ENCODE peak calls at places on chromosomes 3 and 15, in ten cellular contexts. One of them, this sample, is unnamed.

GRCh38 chr15:33031324-33031736 is 163.2 kb downstream of the FMN1 start:
- DNase-seq in heart right ventricle: no peak
- DNase-seq in upper lobe of left lung: no peak
- DNase-seq in MM.1S: no peak
- DNase-seq in uterus: no peak
- DNase-seq in CD8-positive, alpha-beta memory T cell: no peak
- DNase-seq in stomach: no peak
- DNase-seq in HCT116: no peak
- DNase-seq in lower lobe of right lung: no peak
- DNase-seq in aorta: no peak
- DNase-seq in this sample: no peak

GRCh38 chr3:176906046-176906905 is 291.0 kb downstream of the TBL1XR1 start:
- DNase-seq in heart right ventricle: no peak
- DNase-seq in upper lobe of left lung: no peak
- DNase-seq in MM.1S: no peak
- DNase-seq in uterus: no peak
- DNase-seq in CD8-positive, alpha-beta memory T cell: no peak
- DNase-seq in stomach: no peak
- DNase-seq in HCT116: no peak
- DNase-seq in lower lobe of right lung: no peak
- DNase-seq in aorta: no peak
- DNase-seq in this sample: peak; percentile 68

GRCh38 chr15:81182746-81183402 is 13.8 kb upstream of the IL16 start:
- DNase-seq in heart right ventricle: peak; percentile 18
- DNase-seq in upper lobe of left lung: no peak
- DNase-seq in MM.1S: no peak
- DNase-seq in uterus: no peak
- DNase-seq in CD8-positive, alpha-beta memory T cell: no peak
- DNase-seq in stomach: no peak
- DNase-seq in HCT116: no peak
- DNase-seq in lower lobe of right lung: no peak
- DNase-seq in aorta: peak; percentile 61
- DNase-seq in this sample: no peak

GRCh38 chr3:111695584-111696213 is 100.6 kb upstream of the ZBED2 start:
- DNase-seq in heart right ventricle: no peak
- DNase-seq in upper lobe of left lung: no peak
- DNase-seq in MM.1S: no peak
- DNase-seq in uterus: no peak
- DNase-seq in CD8-positive, alpha-beta memory T cell: no peak
- DNase-seq in stomach: no peak
- DNase-seq in HCT116: no peak
- DNase-seq in lower lobe of right lung: no peak
- DNase-seq in aorta: no peak
- DNase-seq in this sample: no peak

GRCh38 chr15:63605816-63606215 is 8.6 kb downstream of the FBXL22 start:
- DNase-seq in heart right ventricle: no peak
- DNase-seq in upper lobe of left lung: no peak
- DNase-seq in MM.1S: no peak
- DNase-seq in uterus: no peak
- DNase-seq in CD8-positive, alpha-beta memory T cell: peak; percentile 43
- DNase-seq in stomach: no peak
- DNase-seq in HCT116: no peak
- DNase-seq in lower lobe of right lung: no peak
- DNase-seq in aorta: no peak
- DNase-seq in this sample: no peak

GRCh38 chr3:39428745-39429201 is 22.3 kb downstream of the RPSA start:
- DNase-seq in heart right ventricle: peak; percentile 48
- DNase-seq in upper lobe of left lung: peak; percentile 78
- DNase-seq in MM.1S: no peak
- DNase-seq in uterus: no peak
- DNase-seq in CD8-positive, alpha-beta memory T cell: no peak
- DNase-seq in stomach: no peak
- DNase-seq in HCT116: no peak
- DNase-seq in lower lobe of right lung: no peak
- DNase-seq in aorta: no peak
- DNase-seq in this sample: no peak

GRCh38 chr3:137035631-137036030 is 77.8 kb downstream of the IL20RB start:
- DNase-seq in heart right ventricle: no peak
- DNase-seq in upper lobe of left lung: no peak
- DNase-seq in MM.1S: no peak
- DNase-seq in uterus: no peak
- DNase-seq in CD8-positive, alpha-beta memory T cell: no peak
- DNase-seq in stomach: no peak
- DNase-seq in HCT116: peak; percentile 16
- DNase-seq in lower lobe of right lung: no peak
- DNase-seq in aorta: no peak
- DNase-seq in this sample: no peak

GRCh38 chr15:65980824-65981456 is 111.6 kb downstream of the RAB11A start:
- DNase-seq in heart right ventricle: peak; percentile 45
- DNase-seq in upper lobe of left lung: no peak
- DNase-seq in MM.1S: peak; percentile 19
- DNase-seq in uterus: peak; percentile 30
- DNase-seq in CD8-positive, alpha-beta memory T cell: no peak
- DNase-seq in stomach: peak; percentile 81
- DNase-seq in HCT116: peak; percentile 56
- DNase-seq in lower lobe of right lung: peak; percentile 68
- DNase-seq in aorta: peak; percentile 77
- DNase-seq in this sample: peak; percentile 47

GRCh38 chr3:154228561-154229216 is 95.6 kb downstream of the DHX36 start:
- DNase-seq in heart right ventricle: no peak
- DNase-seq in upper lobe of left lung: no peak
- DNase-seq in MM.1S: no peak
- DNase-seq in uterus: no peak
- DNase-seq in CD8-positive, alpha-beta memory T cell: no peak
- DNase-seq in stomach: no peak
- DNase-seq in HCT116: no peak
- DNase-seq in lower lobe of right lung: no peak
- DNase-seq in aorta: no peak
- DNase-seq in this sample: no peak

GRCh38 chr15:78625621-78626280 is 5.0 kb upstream of the CHRNA3 start:
- DNase-seq in heart right ventricle: no peak
- DNase-seq in upper lobe of left lung: no peak
- DNase-seq in MM.1S: no peak
- DNase-seq in uterus: no peak
- DNase-seq in CD8-positive, alpha-beta memory T cell: no peak
- DNase-seq in stomach: peak; percentile 11
- DNase-seq in HCT116: no peak
- DNase-seq in lower lobe of right lung: no peak
- DNase-seq in aorta: no peak
- DNase-seq in this sample: no peak

GRCh38 chr3:62039584-62039983 is 333.8 kb downstream of the FEZF2 start:
- DNase-seq in heart right ventricle: no peak
- DNase-seq in upper lobe of left lung: no peak
- DNase-seq in MM.1S: no peak
- DNase-seq in uterus: no peak
- DNase-seq in CD8-positive, alpha-beta memory T cell: no peak
- DNase-seq in stomach: no peak
- DNase-seq in HCT116: no peak
- DNase-seq in lower lobe of right lung: no peak
- DNase-seq in aorta: no peak
- DNase-seq in this sample: no peak

GRCh38 chr3:14324224-14324944 is 78.0 kb upstream of the SLC6A6 start:
- DNase-seq in heart right ventricle: no peak
- DNase-seq in upper lobe of left lung: no peak
- DNase-seq in MM.1S: no peak
- DNase-seq in uterus: no peak
- DNase-seq in CD8-positive, alpha-beta memory T cell: no peak
- DNase-seq in stomach: no peak
- DNase-seq in HCT116: peak; percentile 19
- DNase-seq in lower lobe of right lung: no peak
- DNase-seq in aorta: no peak
- DNase-seq in this sample: no peak

GRCh38 chr3:11271986-11272904 is at the start of gene ATG7:
- DNase-seq in heart right ventricle: peak; percentile 98
- DNase-seq in upper lobe of left lung: peak; percentile 99
- DNase-seq in MM.1S: peak; percentile 98
- DNase-seq in uterus: peak; percentile 97
- DNase-seq in CD8-positive, alpha-beta memory T cell: peak; percentile 97
- DNase-seq in stomach: peak; percentile 99
- DNase-seq in HCT116: peak; percentile 87
- DNase-seq in lower lobe of right lung: peak; percentile 99
- DNase-seq in aorta: peak; percentile 99
- DNase-seq in this sample: peak; percentile 72

GRCh38 chr3:11276901-11277300 is 4.7 kb downstream of the ATG7 start:
- DNase-seq in heart right ventricle: no peak
- DNase-seq in upper lobe of left lung: no peak
- DNase-seq in MM.1S: no peak
- DNase-seq in uterus: no peak
- DNase-seq in CD8-positive, alpha-beta memory T cell: no peak
- DNase-seq in stomach: no peak
- DNase-seq in HCT116: no peak
- DNase-seq in lower lobe of right lung: no peak
- DNase-seq in aorta: no peak
- DNase-seq in this sample: no peak

GRCh38 chr3:11272913-11273574 is 847 bp downstream of the ATG7 start:
- DNase-seq in heart right ventricle: no peak
- DNase-seq in upper lobe of left lung: no peak
- DNase-seq in MM.1S: no peak
- DNase-seq in uterus: no peak
- DNase-seq in CD8-positive, alpha-beta memory T cell: no peak
- DNase-seq in stomach: no peak
- DNase-seq in HCT116: no peak
- DNase-seq in lower lobe of right lung: no peak
- DNase-seq in aorta: no peak
- DNase-seq in this sample: no peak

GRCh38 chr3:11274743-11275142 is 2.5 kb downstream of the ATG7 start:
- DNase-seq in heart right ventricle: no peak
- DNase-seq in upper lobe of left lung: no peak
- DNase-seq in MM.1S: no peak
- DNase-seq in uterus: no peak
- DNase-seq in CD8-positive, alpha-beta memory T cell: no peak
- DNase-seq in stomach: no peak
- DNase-seq in HCT116: no peak
- DNase-seq in lower lobe of right lung: no peak
- DNase-seq in aorta: no peak
- DNase-seq in this sample: no peak

GRCh38 chr3:11273945-11274344 is 1.7 kb downstream of the ATG7 start:
- DNase-seq in heart right ventricle: no peak
- DNase-seq in upper lobe of left lung: no peak
- DNase-seq in MM.1S: no peak
- DNase-seq in uterus: no peak
- DNase-seq in CD8-positive, alpha-beta memory T cell: no peak
- DNase-seq in stomach: no peak
- DNase-seq in HCT116: no peak
- DNase-seq in lower lobe of right lung: no peak
- DNase-seq in aorta: no peak
- DNase-seq in this sample: no peak
- H3K4me3 ChIP-seq in heart right ventricle: no peak overlapping the region
- H3K4me3 ChIP-seq in upper lobe of left lung: no peak overlapping the region
- H3K4me3 ChIP-seq in MM.1S: no peak overlapping the region
- H3K4me3 ChIP-seq in uterus: no peak overlapping the region
- H3K4me3 ChIP-seq in CD8-positive, alpha-beta memory T cell: no peak overlapping the region
- H3K4me3 ChIP-seq in stomach: no peak overlapping the region
- H3K4me3 ChIP-seq in HCT116: peak overlapping the region; percentile 100
- H3K4me3 ChIP-seq in lower lobe of right lung: peak overlapping the region; percentile 81
- H3K4me3 ChIP-seq in aorta: no peak overlapping the region
- H3K4me3 ChIP-seq in this sample: no peak overlapping the region

DNA sequence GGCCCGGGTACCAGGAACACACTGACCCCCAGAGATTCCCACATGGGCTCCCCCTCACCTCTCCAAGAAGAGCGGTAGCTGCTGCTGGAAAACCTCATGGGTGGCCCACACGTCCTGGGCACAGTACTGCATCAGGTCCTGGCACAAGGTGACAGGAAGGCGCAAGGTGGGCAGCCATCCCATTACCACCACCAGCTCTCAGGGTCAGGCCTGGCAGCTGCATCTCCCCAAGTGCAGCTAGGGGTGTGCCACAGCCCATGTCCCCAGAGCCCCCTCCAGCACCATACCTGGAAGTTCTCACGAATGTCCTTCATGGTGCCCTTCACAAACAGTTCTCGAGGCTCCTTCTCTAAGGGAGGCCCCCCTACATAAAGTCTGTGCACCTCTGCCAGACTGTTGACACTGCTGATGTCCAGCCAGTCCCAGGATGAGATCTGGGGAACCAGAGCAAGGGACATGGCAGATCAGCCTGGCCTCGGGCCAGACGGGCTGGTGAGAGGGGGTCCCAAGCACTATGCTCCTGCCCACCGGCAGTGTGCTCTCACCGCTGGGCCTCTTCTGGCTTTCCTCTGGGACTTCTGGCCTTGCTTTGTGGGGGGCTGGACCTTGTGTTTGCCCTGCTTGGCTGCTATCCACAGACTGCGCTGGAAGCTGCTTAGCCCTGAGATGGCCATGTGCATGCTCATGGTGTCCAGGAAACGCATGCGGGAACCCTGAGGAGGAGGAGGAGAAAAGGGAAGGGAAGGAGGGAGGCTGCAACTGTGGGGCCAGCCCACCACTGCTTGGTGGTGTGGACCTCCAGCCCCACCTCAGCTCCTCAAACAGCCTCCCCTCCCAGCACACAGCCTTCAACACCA is 6.0 kb downstream of the POLG start:
- DNase-seq in heart right ventricle: no peak
- DNase-seq in upper lobe of left lung: no peak
- DNase-seq in MM.1S: no peak
- DNase-seq in uterus: no peak
- DNase-seq in CD8-positive, alpha-beta memory T cell: no peak
- DNase-seq in stomach: no peak
- DNase-seq in HCT116: no peak
- DNase-seq in lower lobe of right lung: no peak
- DNase-seq in aorta: peak; percentile 39
- DNase-seq in this sample: no peak
- H3K36me3 ChIP-seq in heart right ventricle: peaks cover 38% of the 10 kb centered on the region
- H3K36me3 ChIP-seq in upper lobe of left lung: peaks cover 93% of the 10 kb centered on the region
- H3K36me3 ChIP-seq in MM.1S: peaks cover 56% of the 10 kb centered on the region
- H3K36me3 ChIP-seq in uterus: no peaks in the 10 kb centered on the region
- H3K36me3 ChIP-seq in CD8-positive, alpha-beta memory T cell: peaks cover 83% of the 10 kb centered on the region
- H3K36me3 ChIP-seq in stomach: peaks cover 91% of the 10 kb centered on the region
- H3K36me3 ChIP-seq in HCT116: peaks cover 90% of the 10 kb centered on the region
- H3K36me3 ChIP-seq in lower lobe of right lung: peaks cover 95% of the 10 kb centered on the region
- H3K36me3 ChIP-seq in aorta: peaks cover 32% of the 10 kb centered on the region
- H3K36me3 ChIP-seq in this sample: peaks cover 94% of the 10 kb centered on the region

DNA sequence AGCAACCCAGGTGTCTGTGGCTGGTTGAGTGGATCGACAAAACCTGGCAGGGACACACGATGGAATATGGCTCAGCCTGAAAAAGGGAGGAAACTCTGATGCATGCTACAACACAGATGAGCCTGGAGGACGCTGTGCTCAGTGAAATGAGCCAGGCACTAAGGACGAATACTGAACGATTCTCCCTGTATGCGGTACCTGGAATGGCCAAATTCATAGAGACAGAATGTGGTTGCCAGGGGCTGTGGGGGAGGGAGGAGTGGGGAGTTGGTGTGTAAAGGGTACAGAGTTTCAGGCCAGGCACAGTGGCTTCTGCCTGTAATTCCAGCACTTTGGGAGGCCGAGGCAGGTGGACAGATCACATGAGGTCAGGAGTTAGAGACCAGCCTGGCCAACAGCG is 35.1 kb downstream of the PCSK6 start:
- DNase-seq in heart right ventricle: no peak
- DNase-seq in upper lobe of left lung: no peak
- DNase-seq in MM.1S: no peak
- DNase-seq in uterus: no peak
- DNase-seq in CD8-positive, alpha-beta memory T cell: no peak
- DNase-seq in stomach: no peak
- DNase-seq in HCT116: no peak
- DNase-seq in lower lobe of right lung: no peak
- DNase-seq in aorta: no peak
- DNase-seq in this sample: no peak
- H3K27ac ChIP-seq in heart right ventricle: no peak overlapping the region
- H3K27ac ChIP-seq in upper lobe of left lung: peak overlapping the region; percentile 7
- H3K27ac ChIP-seq in MM.1S: no peak overlapping the region
- H3K27ac ChIP-seq in uterus: no peak overlapping the region
- H3K27ac ChIP-seq in CD8-positive, alpha-beta memory T cell: no peak overlapping the region
- H3K27ac ChIP-seq in stomach: no peak overlapping the region
- H3K27ac ChIP-seq in HCT116: no peak overlapping the region
- H3K27ac ChIP-seq in lower lobe of right lung: no peak overlapping the region
- H3K27ac ChIP-seq in aorta: no peak overlapping the region
- H3K27ac ChIP-seq in this sample: no peak overlapping the region

GRCh38 chr15:41443275-41443674 is 26.4 kb downstream of the RTF1 start:
- DNase-seq in heart right ventricle: no peak
- DNase-seq in upper lobe of left lung: no peak
- DNase-seq in MM.1S: no peak
- DNase-seq in uterus: no peak
- DNase-seq in CD8-positive, alpha-beta memory T cell: no peak
- DNase-seq in stomach: no peak
- DNase-seq in HCT116: no peak
- DNase-seq in lower lobe of right lung: no peak
- DNase-seq in aorta: no peak
- DNase-seq in this sample: no peak
- H3K4me3 ChIP-seq in heart right ventricle: no peak overlapping the region
- H3K4me3 ChIP-seq in upper lobe of left lung: no peak overlapping the region
- H3K4me3 ChIP-seq in MM.1S: no peak overlapping the region
- H3K4me3 ChIP-seq in uterus: no peak overlapping the region
- H3K4me3 ChIP-seq in CD8-positive, alpha-beta memory T cell: no peak overlapping the region
- H3K4me3 ChIP-seq in stomach: no peak overlapping the region
- H3K4me3 ChIP-seq in HCT116: no peak overlapping the region
- H3K4me3 ChIP-seq in lower lobe of right lung: no peak overlapping the region
- H3K4me3 ChIP-seq in aorta: no peak overlapping the region
- H3K4me3 ChIP-seq in this sample: no peak overlapping the region